ENCODE peak calls at places on chromosomes 16 and 17, in four cellular contexts. One of them, this sample, is unnamed.

GRCh38 chr17:7486181-7486580 is 2.0 kb downstream of the POLR2A start:
- DNase-seq in HFFc6: peak; percentile 47
- DNase-seq in bronchial epithelial cell: no peak
- DNase-seq in BJ: peak; percentile 42
- DNase-seq in this sample: no peak

GRCh38 chr16:85010931-85011845 is at the start of gene ZDHHC7:
- DNase-seq in HFFc6: peak; percentile 76
- DNase-seq in bronchial epithelial cell: peak; percentile 53
- DNase-seq in BJ: no peak
- DNase-seq in this sample: peak; percentile 75

GRCh38 chr17:30196504-30196903 is 39.0 kb downstream of the SLC6A4 start:
- DNase-seq in HFFc6: no peak
- DNase-seq in bronchial epithelial cell: no peak
- DNase-seq in BJ: no peak
- DNase-seq in this sample: no peak

GRCh38 chr17:59666235-59666634 is 41.0 kb downstream of the PTRH2 start:
- DNase-seq in HFFc6: no peak
- DNase-seq in bronchial epithelial cell: peak; percentile 49
- DNase-seq in BJ: no peak
- DNase-seq in this sample: peak; percentile 37

GRCh38 chr16:85924675-85925074 is 25.7 kb downstream of the IRF8 start:
- DNase-seq in HFFc6: no peak
- DNase-seq in bronchial epithelial cell: peak; percentile 68
- DNase-seq in BJ: peak; percentile 12
- DNase-seq in this sample: peak; percentile 31

GRCh38 chr16:84730406-84731106 is 30.8 kb downstream of the USP10 start:
- DNase-seq in HFFc6: peak; percentile 93
- DNase-seq in bronchial epithelial cell: peak; percentile 92
- DNase-seq in BJ: peak; percentile 85
- DNase-seq in this sample: peak; percentile 90

GRCh38 chr17:29140051-29140582 is 40.1 kb downstream of the MYO18A start:
- DNase-seq in HFFc6: peak; percentile 68
- DNase-seq in bronchial epithelial cell: peak; percentile 50
- DNase-seq in BJ: no peak
- DNase-seq in this sample: peak; percentile 73

GRCh38 chr16:82293671-82294070 is 123.6 kb upstream of the MPHOSPH6 start:
- DNase-seq in HFFc6: no peak
- DNase-seq in bronchial epithelial cell: no peak
- DNase-seq in BJ: no peak
- DNase-seq in this sample: no peak

GRCh38 chr17:75755205-75755901 is 9.6 kb downstream of the GALK1 start:
- DNase-seq in HFFc6: no peak
- DNase-seq in bronchial epithelial cell: no peak
- DNase-seq in BJ: no peak
- DNase-seq in this sample: no peak

GRCh38 chr17:8185580-8186445 is 4.2 kb downstream of the BORCS6 start:
- DNase-seq in HFFc6: peak; percentile 56
- DNase-seq in bronchial epithelial cell: peak; percentile 43
- DNase-seq in BJ: no peak
- DNase-seq in this sample: peak; percentile 82

GRCh38 chr16:88769617-88770458 is 15.2 kb downstream of the PIEZO1 start:
- DNase-seq in HFFc6: no peak
- DNase-seq in bronchial epithelial cell: peak; percentile 56
- DNase-seq in BJ: no peak
- DNase-seq in this sample: no peak

GRCh38 chr17:10879110-10879509 is 41.2 kb upstream of the PIRT start:
- DNase-seq in HFFc6: no peak
- DNase-seq in bronchial epithelial cell: peak; percentile 0
- DNase-seq in BJ: no peak
- DNase-seq in this sample: no peak

GRCh38 chr16:87460936-87461335 is 31.9 kb downstream of the ZCCHC14 start:
- DNase-seq in HFFc6: no peak
- DNase-seq in bronchial epithelial cell: no peak
- DNase-seq in BJ: no peak
- DNase-seq in this sample: no peak

GRCh38 chr17:76394166-76394565 is 9.8 kb downstream of the SPHK1 start:
- DNase-seq in HFFc6: no peak
- DNase-seq in bronchial epithelial cell: peak; percentile 89
- DNase-seq in BJ: no peak
- DNase-seq in this sample: no peak

GRCh38 chr17:78735832-78736525 is 46.1 kb downstream of the CYTH1 start:
- DNase-seq in HFFc6: no peak
- DNase-seq in bronchial epithelial cell: peak; percentile 92
- DNase-seq in BJ: no peak
- DNase-seq in this sample: peak; percentile 56

GRCh38 chr16:19776147-19776546 is 58.1 kb downstream of the IQCK start:
- DNase-seq in HFFc6: no peak
- DNase-seq in bronchial epithelial cell: no peak
- DNase-seq in BJ: no peak
- DNase-seq in this sample: no peak

GRCh38 chr17:67531291-67531690 is 154.2 kb downstream of the PITPNC1 start:
- DNase-seq in HFFc6: no peak
- DNase-seq in bronchial epithelial cell: no peak
- DNase-seq in BJ: no peak
- DNase-seq in this sample: no peak

GRCh38 chr17:30594223-30594952 is 117.2 kb downstream of the GOSR1 start:
- DNase-seq in HFFc6: no peak
- DNase-seq in bronchial epithelial cell: no peak
- DNase-seq in BJ: no peak
- DNase-seq in this sample: no peak

GRCh38 chr17:80816241-80817103 is 175.2 kb upstream of the CHMP6 start:
- DNase-seq in HFFc6: no peak
- DNase-seq in bronchial epithelial cell: no peak
- DNase-seq in BJ: no peak
- DNase-seq in this sample: no peak

GRCh38 chr16:1446296-1447080 is 2.1 kb upstream of the CCDC154 start:
- DNase-seq in HFFc6: no peak
- DNase-seq in bronchial epithelial cell: no peak
- DNase-seq in BJ: no peak
- DNase-seq in this sample: no peak

GRCh38 chr17:2337811-2338657 is 733 bp downstream of the SGSM2 start:
- DNase-seq in HFFc6: peak; percentile 14
- DNase-seq in bronchial epithelial cell: peak; percentile 33
- DNase-seq in BJ: no peak
- DNase-seq in this sample: peak; percentile 42

GRCh38 chr17:38604479-38605229 is 1.1 kb downstream of the SRCIN1 start:
- DNase-seq in HFFc6: no peak
- DNase-seq in bronchial epithelial cell: no peak
- DNase-seq in BJ: no peak
- DNase-seq in this sample: no peak

GRCh38 chr17:44207319-44207718 is 7.6 kb upstream of the ATXN7L3 start:
- DNase-seq in HFFc6: no peak
- DNase-seq in bronchial epithelial cell: no peak
- DNase-seq in BJ: no peak
- DNase-seq in this sample: no peak

GRCh38 chr17:68429881-68430280 is 27.4 kb downstream of the WIPI1 start:
- DNase-seq in HFFc6: no peak
- DNase-seq in bronchial epithelial cell: no peak
- DNase-seq in BJ: no peak
- DNase-seq in this sample: no peak

GRCh38 chr16:70769761-70770160 is 31.2 kb downstream of the VAC14 start:
- DNase-seq in HFFc6: no peak
- DNase-seq in bronchial epithelial cell: no peak
- DNase-seq in BJ: no peak
- DNase-seq in this sample: no peak

GRCh38 chr16:67137605-67138004 is 13.2 kb downstream of the B3GNT9 start:
- DNase-seq in HFFc6: no peak
- DNase-seq in bronchial epithelial cell: no peak
- DNase-seq in BJ: no peak
- DNase-seq in this sample: no peak

GRCh38 chr17:11490171-11490760 is 108.0 kb upstream of the DNAH9 start:
- DNase-seq in HFFc6: no peak
- DNase-seq in bronchial epithelial cell: no peak
- DNase-seq in BJ: no peak
- DNase-seq in this sample: no peak

GRCh38 chr17:4643676-4644075 is 2.2 kb upstream of the ALOX15 start:
- DNase-seq in HFFc6: no peak
- DNase-seq in bronchial epithelial cell: peak; percentile 27
- DNase-seq in BJ: no peak
- DNase-seq in this sample: no peak

GRCh38 chr17:73109603-73110002 is 17.1 kb upstream of the SLC39A11 start:
- DNase-seq in HFFc6: no peak
- DNase-seq in bronchial epithelial cell: no peak
- DNase-seq in BJ: no peak
- DNase-seq in this sample: no peak

GRCh38 chr16:72989203-72989991 is 58.5 kb downstream of the ZFHX3 start:
- DNase-seq in HFFc6: peak; percentile 88
- DNase-seq in bronchial epithelial cell: peak; percentile 97
- DNase-seq in BJ: peak; percentile 73
- DNase-seq in this sample: peak; percentile 94

GRCh38 chr16:31439519-31439918 is 3.1 kb downstream of the ZNF843 start:
- DNase-seq in HFFc6: no peak
- DNase-seq in bronchial epithelial cell: no peak
- DNase-seq in BJ: no peak
- DNase-seq in this sample: no peak

GRCh38 chr16:4523686-4524085 is 14.9 kb downstream of the CDIP1 start:
- DNase-seq in HFFc6: no peak
- DNase-seq in bronchial epithelial cell: no peak
- DNase-seq in BJ: no peak
- DNase-seq in this sample: no peak

GRCh38 chr16:21599994-21600773 is 807 bp downstream of the METTL9 start:
- DNase-seq in HFFc6: peak; percentile 26
- DNase-seq in bronchial epithelial cell: peak; percentile 68
- DNase-seq in BJ: no peak
- DNase-seq in this sample: peak; percentile 64

GRCh38 chr16:21646721-21647561 is 5.5 kb downstream of the IGSF6 start:
- DNase-seq in HFFc6: no peak
- DNase-seq in bronchial epithelial cell: peak; percentile 73
- DNase-seq in BJ: no peak
- DNase-seq in this sample: no peak

GRCh38 chr17:15379659-15380058 is 38.3 kb upstream of the TEKT3 start:
- DNase-seq in HFFc6: no peak
- DNase-seq in bronchial epithelial cell: no peak
- DNase-seq in BJ: no peak
- DNase-seq in this sample: no peak

GRCh38 chr16:89354325-89354724 is 136.0 kb downstream of the ANKRD11 start:
- DNase-seq in HFFc6: no peak
- DNase-seq in bronchial epithelial cell: no peak
- DNase-seq in BJ: no peak
- DNase-seq in this sample: no peak

GRCh38 chr17:63988741-63989621 is 9.2 kb upstream of the PRR29 start:
- DNase-seq in HFFc6: no peak
- DNase-seq in bronchial epithelial cell: no peak
- DNase-seq in BJ: no peak
- DNase-seq in this sample: no peak

GRCh38 chr17:39754161-39754957 is 16.6 kb downstream of the GRB7 start:
- DNase-seq in HFFc6: peak; percentile 86
- DNase-seq in bronchial epithelial cell: peak; percentile 47
- DNase-seq in BJ: no peak
- DNase-seq in this sample: peak; percentile 80

GRCh38 chr17:65349916-65350315 is 211.5 kb downstream of the AXIN2 start:
- DNase-seq in HFFc6: no peak
- DNase-seq in bronchial epithelial cell: no peak
- DNase-seq in BJ: no peak
- DNase-seq in this sample: no peak

GRCh38 chr17:65360961-65361552 is 200.4 kb downstream of the AXIN2 start:
- DNase-seq in HFFc6: no peak
- DNase-seq in bronchial epithelial cell: no peak
- DNase-seq in BJ: no peak
- DNase-seq in this sample: peak; percentile 39

GRCh38 chr17:65356524-65356923 is 204.9 kb downstream of the AXIN2 start:
- DNase-seq in HFFc6: no peak
- DNase-seq in bronchial epithelial cell: no peak
- DNase-seq in BJ: no peak
- DNase-seq in this sample: no peak

GRCh38 chr17:65359016-65359415 is 202.4 kb downstream of the AXIN2 start:
- DNase-seq in HFFc6: peak; percentile 79
- DNase-seq in bronchial epithelial cell: peak; percentile 85
- DNase-seq in BJ: peak; percentile 39
- DNase-seq in this sample: peak; percentile 87

DNA sequence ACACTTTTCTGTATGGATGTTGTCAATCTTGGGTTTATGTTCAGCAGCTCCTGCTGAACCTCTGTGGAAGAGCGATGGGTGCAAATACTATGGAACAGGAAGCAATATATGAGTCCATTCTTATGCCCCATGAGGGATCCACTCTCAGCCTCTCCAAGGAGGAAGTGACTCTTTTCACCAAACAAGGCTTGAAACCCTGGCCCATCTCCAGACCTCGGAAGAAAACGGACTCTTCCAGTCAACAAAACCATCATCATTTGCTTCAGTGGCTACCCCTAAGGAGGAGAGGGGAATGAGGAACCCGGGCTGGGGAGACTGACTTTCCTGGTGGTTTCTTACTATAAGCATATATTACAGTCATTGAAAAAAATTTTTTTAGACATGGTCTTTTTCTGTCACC is 206.2 kb downstream of the AXIN2 start:
- DNase-seq in HFFc6: no peak
- DNase-seq in bronchial epithelial cell: no peak
- DNase-seq in BJ: no peak
- DNase-seq in this sample: no peak
- TF ChIP-seq CTCF in HFFc6: no peak
- TF ChIP-seq CTCF in bronchial epithelial cell: no peak
- TF ChIP-seq CTCF in BJ: no peak
- TF ChIP-seq CTCF in this sample: no peak

GRCh38 chr17:77476920-77477805 is 336.4 kb downstream of the SEC14L1 start:
- DNase-seq in HFFc6: peak; percentile 100
- DNase-seq in bronchial epithelial cell: peak; percentile 94
- DNase-seq in BJ: peak; percentile 97
- DNase-seq in this sample: peak; percentile 98
- TF ChIP-seq CTCF in HFFc6: no peak
- TF ChIP-seq CTCF in bronchial epithelial cell: no peak
- TF ChIP-seq CTCF in BJ: peak; percentile 10
- TF ChIP-seq CTCF in this sample: no peak

GRCh38 chr16:50381679-50382440 is 13.1 kb upstream of the BRD7 start:
- DNase-seq in HFFc6: no peak
- DNase-seq in bronchial epithelial cell: no peak
- DNase-seq in BJ: no peak
- DNase-seq in this sample: no peak
- TF ChIP-seq CTCF in HFFc6: peak; percentile 32
- TF ChIP-seq CTCF in bronchial epithelial cell: no peak
- TF ChIP-seq CTCF in BJ: no peak
- TF ChIP-seq CTCF in this sample: no peak

GRCh38 chr16:287298-287811 is 4.4 kb downstream of the PDIA2 start:
- DNase-seq in HFFc6: no peak
- DNase-seq in bronchial epithelial cell: no peak
- DNase-seq in BJ: no peak
- DNase-seq in this sample: no peak
- TF ChIP-seq CTCF in HFFc6: peak; percentile 31
- TF ChIP-seq CTCF in bronchial epithelial cell: no peak
- TF ChIP-seq CTCF in BJ: no peak
- TF ChIP-seq CTCF in this sample: no peak

This sample was measured in MCF 10A.